ENCODE peak calls at places on chromosomes 12 and 14, in six cellular contexts. G, C, U, T, L and N are unnamed samples.

GRCh38 chr12:98935847-98936246 is 290.8 kb downstream of the APAF1 start:
- DNase-seq in G (no peak), C (no peak), U (no peak), T (no peak), L (peak; percentile 8), N (no peak)

GRCh38 chr12:60201891-60202290 is 606.1 kb downstream of the SLC16A7 start:
- DNase-seq in G (peak; percentile 39), C (no peak), U (no peak), T (no peak), L (peak; percentile 47), N (no peak)

GRCh38 chr12:52837341-52837741 is 3.2 kb upstream of the KRT79 start:
- DNase-seq in G (peak; percentile 94), C (no peak), U (peak; percentile 46), T (no peak), L (peak; percentile 69), N (no peak)

GRCh38 chr12:14239350-14239934 is 126.0 kb upstream of the ATF7IP start:
- DNase-seq in G (peak; percentile 60), C (peak; percentile 32), U (no peak), T (no peak), L (peak; percentile 33), N (no peak)

GRCh38 chr12:69660164-69660863 is 38.8 kb downstream of the BEST3 start:
- DNase-seq in G (no peak), C (no peak), U (no peak), T (no peak), L (no peak), N (no peak)

GRCh38 chr12:74722709-74723108 is 185.1 kb downstream of the ATXN7L3B start:
- DNase-seq in G (peak; percentile 7), C (no peak), U (no peak), T (no peak), L (no peak), N (no peak)

GRCh38 chr14:103033744-103034143 is 23.6 kb downstream of the CDC42BPB start:
- DNase-seq in G (no peak), C (no peak), U (peak; percentile 31), T (no peak), L (no peak), N (peak; percentile 98)

GRCh38 chr12:27504506-27504905 is 19.5 kb upstream of the PPFIBP1 start:
- DNase-seq in G (peak; percentile 55), C (no peak), U (no peak), T (no peak), L (peak; percentile 36), N (no peak)

GRCh38 chr14:105879503-105879866 is 353.1 kb downstream of the TMEM121 start:
- DNase-seq in G (no peak), C (no peak), U (no peak), T (no peak), L (no peak), N (no peak)

GRCh38 chr12:106073179-106073578 is 65.6 kb downstream of the NUAK1 start:
- DNase-seq in G (no peak), C (no peak), U (no peak), T (no peak), L (no peak), N (no peak)

GRCh38 chr14:79576434-79576833 is 634.9 kb downstream of the DIO2 start:
- DNase-seq in G (peak; percentile 79), C (no peak), U (no peak), T (no peak), L (peak; percentile 30), N (no peak)

GRCh38 chr12:119005085-119005484 is 23.7 kb downstream of the SRRM4 start:
- DNase-seq in G (no peak), C (no peak), U (no peak), T (no peak), L (no peak), N (no peak)

GRCh38 chr12:6943387-6943718 is 263 bp upstream of the RNU7-1 start:
- DNase-seq in G (peak; percentile 95), C (peak; percentile 84), U (peak; percentile 81), T (peak; percentile 49), L (peak; percentile 96), N (peak; percentile 86)

GRCh38 chr12:3458041-3458440 is 33.0 kb upstream of the PRMT8 start:
- DNase-seq in G (peak; percentile 42), C (no peak), U (peak; percentile 14), T (no peak), L (no peak), N (no peak)

GRCh38 chr12:99455350-99456037 is 192.1 kb upstream of the GARIN6 start:
- DNase-seq in G (peak; percentile 94), C (peak; percentile 12), U (peak; percentile 88), T (no peak), L (peak; percentile 0), N (no peak)

GRCh38 chr14:30252151-30252550 is 306.8 kb upstream of the G2E3 start:
- DNase-seq in G (peak; percentile 39), C (no peak), U (no peak), T (no peak), L (peak; percentile 22), N (no peak)

GRCh38 chr12:111448266-111448830 is 42.6 kb downstream of the SH2B3 start:
- DNase-seq in G (no peak), C (no peak), U (no peak), T (no peak), L (no peak), N (no peak)

GRCh38 chr12:131040491-131040890 is 86.8 kb downstream of the ADGRD1 start:
- DNase-seq in G (no peak), C (no peak), U (no peak), T (no peak), L (no peak), N (no peak)

GRCh38 chr12:12432373-12432772 is 75.5 kb downstream of the BORCS5 start:
- DNase-seq in G (peak; percentile 74), C (peak; percentile 54), U (peak; percentile 43), T (no peak), L (peak; percentile 87), N (peak; percentile 99)

GRCh38 chr14:86961106-86961716 is 1031.8 kb downstream of the GALC start:
- DNase-seq in G (no peak), C (no peak), U (no peak), T (no peak), L (peak; percentile 36), N (peak; percentile 3)

GRCh38 chr14:55638665-55639064 is 58.7 kb downstream of the KTN1 start:
- DNase-seq in G (no peak), C (no peak), U (no peak), T (no peak), L (no peak), N (no peak)
- H3K4me3 ChIP-seq in G (no peak overlapping the region), C (no peak overlapping the region), U (no peak overlapping the region), T (no peak overlapping the region), L (no peak overlapping the region), N (no peak overlapping the region)

GRCh38 chr14:100540926-100541620 is 46.1 kb downstream of the BEGAIN start:
- DNase-seq in G (no peak), C (peak; percentile 52), U (no peak), T (no peak), L (no peak), N (no peak)

GRCh38 chr14:100539766-100540140 is 47.5 kb downstream of the BEGAIN start:
- DNase-seq in G (no peak), C (peak; percentile 13), U (no peak), T (no peak), L (no peak), N (no peak)

GRCh38 chr14:100539319-100539645 is 47.9 kb downstream of the BEGAIN start:
- DNase-seq in G (no peak), C (no peak), U (no peak), T (no peak), L (no peak), N (no peak)

GRCh38 chr14:100541621-100542560 is 45.3 kb downstream of the BEGAIN start:
- DNase-seq in G (no peak), C (peak; percentile 63), U (no peak), T (no peak), L (no peak), N (no peak)

DNA sequence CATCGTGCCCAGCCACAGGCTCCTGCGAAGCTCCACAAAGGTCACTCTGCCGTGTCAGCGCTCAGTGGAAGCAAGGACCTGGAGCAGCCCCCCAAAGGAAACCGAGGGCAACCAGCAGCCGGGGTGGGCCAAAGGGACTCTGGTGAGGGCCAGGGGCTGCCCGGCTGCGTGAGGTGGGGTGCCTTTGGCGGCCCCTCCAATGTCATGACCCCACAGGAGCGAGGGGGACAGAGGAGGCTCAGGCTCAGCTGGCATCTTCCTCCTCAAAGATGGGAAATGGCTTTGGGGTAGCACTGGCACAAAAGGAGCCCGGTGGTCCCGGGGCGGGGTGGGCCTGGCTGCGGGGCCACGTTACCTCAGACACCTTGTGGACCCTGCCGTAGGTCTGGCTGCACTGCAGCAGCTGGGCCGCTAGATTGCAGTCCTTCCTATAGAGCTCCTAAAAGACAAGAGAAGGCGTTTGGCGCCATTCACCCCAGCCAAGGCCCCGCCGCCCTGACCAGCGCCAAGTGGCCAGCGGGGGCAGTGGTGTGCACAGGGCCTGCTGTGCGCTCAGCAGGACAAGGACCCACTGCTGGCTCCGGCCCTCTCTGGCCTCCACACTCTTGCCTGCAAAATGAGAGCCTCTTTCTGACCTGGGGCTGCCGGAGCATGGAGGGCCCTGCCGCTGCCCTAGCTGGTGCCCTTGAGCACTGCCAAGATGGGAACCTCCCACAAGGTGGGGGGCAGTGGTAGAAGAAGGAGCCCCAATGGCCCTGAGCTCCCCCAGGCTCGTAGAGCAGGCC is 46.9 kb downstream of the BEGAIN start:
- DNase-seq in G (no peak), C (peak; percentile 57), U (no peak), T (no peak), L (no peak), N (no peak)
- TF ChIP-seq CTCF in G (no peak), C (peak; percentile 37), U (peak; percentile 23), T (no peak), L (no peak), N (peak; percentile 34)

GRCh38 chr12:39490500-39491276 is 47.8 kb upstream of the KIF21A start:
- DNase-seq in G (peak; percentile 74), C (no peak), U (no peak), T (no peak), L (peak; percentile 84), N (no peak)
- H3K4me3 ChIP-seq in G (no peak overlapping the region), C (no peak overlapping the region), U (no peak overlapping the region), T (no peak overlapping the region), L (no peak overlapping the region), N (no peak overlapping the region)

GRCh38 chr12:29148065-29148957 is 767 bp upstream of the FAR2 start:
- DNase-seq in G (peak; percentile 22), C (no peak), U (no peak), T (no peak), L (peak; percentile 59), N (no peak)
- TF ChIP-seq CTCF in G (no peak), C (no peak), U (no peak), T (no peak), L (no peak), N (no peak)

GRCh38 chr14:104140213-104140462 is 1.8 kb downstream of the KIF26A start:
- DNase-seq in G (no peak), C (peak; percentile 12), U (no peak), T (no peak), L (no peak), N (no peak)
- H3K4me3 ChIP-seq in G (no peak overlapping the region), C (peak overlapping the region; percentile 51), U (no peak overlapping the region), T (no peak overlapping the region), L (no peak overlapping the region), N (no peak overlapping the region)

DNA sequence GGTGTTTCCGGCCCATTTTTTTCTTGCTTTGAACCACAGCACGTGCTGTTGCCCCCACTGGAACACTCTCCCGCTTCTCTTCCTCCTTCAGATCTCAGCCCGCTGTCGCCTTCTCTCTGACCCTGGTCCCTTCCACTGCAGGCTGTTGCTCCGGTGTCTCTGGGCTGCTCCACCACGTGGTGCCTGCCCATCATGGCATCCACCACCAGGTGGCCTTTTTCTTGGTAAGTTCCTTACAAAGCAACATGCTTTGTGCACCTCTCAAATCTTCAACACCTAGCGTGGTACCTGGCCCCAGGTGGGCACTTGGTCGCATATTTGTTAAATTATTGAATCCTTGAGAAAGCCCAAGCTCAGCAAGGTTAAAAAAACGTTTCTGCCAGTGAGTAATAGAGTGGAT is 19.1 kb downstream of the TUNAR start:
- DNase-seq in G (no peak), C (no peak), U (no peak), T (no peak), L (no peak), N (no peak)
- TF ChIP-seq CTCF in G (no peak), C (peak; percentile 25), U (peak; percentile 32), T (no peak), L (peak; percentile 4), N (peak; percentile 60)